ENCODE peak calls at places on chromosome 9, in seven cellular contexts. A is lung; B is A549; Q is HT1080; R is CD4-positive, alpha-beta memory T cell; C is nephron progenitor cell; V is stimulated activated CD4-positive, alpha-beta T cell treated with anti-CD3 and anti-CD28 coated beads, Interleukin-4, amount 100 ng/mL, for 24 hours. D is an unnamed sample.

GRCh38 chr9:94168203-94169000 is 84.1 kb downstream of the PTPDC1 start:
- DNase-seq in A (no peak), B (no peak), Q (no peak), R (no peak), C (no peak), V (no peak), D (no peak)

GRCh38 chr9:76894198-76894597 is 11.7 kb downstream of the PRUNE2 start:
- DNase-seq in A (no peak), B (no peak), Q (no peak), R (no peak), C (no peak), V (no peak), D (no peak)

GRCh38 chr9:105447386-105447813 is 434 bp upstream of the FSD1L start:
- DNase-seq in A (no peak), B (no peak), Q (no peak), R (no peak), C (no peak), V (no peak), D (no peak)

GRCh38 chr9:35660966-35661413 is 2.9 kb downstream of the CCDC107 start:
- DNase-seq in A (no peak), B (peak; percentile 68), Q (no peak), R (no peak), C (no peak), V (no peak), D (no peak)

GRCh38 chr9:77605449-77606220 is 42.5 kb downstream of the GNA14 start:
- DNase-seq in A (no peak), B (no peak), Q (no peak), R (no peak), C (no peak), V (no peak), D (no peak)

GRCh38 chr9:7879551-7880245 is 80.1 kb upstream of the DMAC1 start:
- DNase-seq in A (no peak), B (no peak), Q (peak; percentile 92), R (peak; percentile 2), C (peak; percentile 34), V (peak; percentile 17), D (peak; percentile 32)

GRCh38 chr9:114288233-114289051 is 34.5 kb upstream of the ORM1 start:
- DNase-seq in A (no peak), B (peak; percentile 73), Q (no peak), R (no peak), C (peak; percentile 41), V (no peak), D (no peak)

GRCh38 chr9:686381-686813 is 155.1 kb upstream of the DMRT1 start:
- DNase-seq in A (no peak), B (no peak), Q (peak; percentile 34), R (no peak), C (no peak), V (no peak), D (no peak)

GRCh38 chr9:129962889-129963703 is 79.9 kb downstream of the FNBP1 start:
- DNase-seq in A (peak; percentile 39), B (no peak), Q (peak; percentile 17), R (peak; percentile 88), C (no peak), V (peak; percentile 81), D (peak; percentile 88)

GRCh38 chr9:20014168-20014567 is 225.3 kb upstream of the SLC24A2 start:
- DNase-seq in A (no peak), B (no peak), Q (no peak), R (no peak), C (no peak), V (no peak), D (no peak)

GRCh38 chr9:133249337-133249736 is 25.7 kb downstream of the ABO start:
- DNase-seq in A (no peak), B (no peak), Q (no peak), R (no peak), C (no peak), V (no peak), D (no peak)

GRCh38 chr9:108377881-108378280 is 477.9 kb downstream of the ACTL7B start:
- DNase-seq in A (no peak), B (no peak), Q (no peak), R (no peak), C (no peak), V (no peak), D (no peak)

GRCh38 chr9:122040573-122041242 is 52.4 kb downstream of the TTLL11 start:
- DNase-seq in A (no peak), B (no peak), Q (no peak), R (no peak), C (no peak), V (no peak), D (no peak)

GRCh38 chr9:108780949-108781734 is 74.6 kb downstream of the ACTL7B start:
- DNase-seq in A (no peak), B (no peak), Q (no peak), R (no peak), C (peak; percentile 12), V (no peak), D (no peak)

GRCh38 chr9:89178162-89179120 is at the start of gene SHC3:
- DNase-seq in A (no peak), B (no peak), Q (no peak), R (no peak), C (peak; percentile 51), V (no peak), D (no peak)

D was measured in naive thymus-derived CD4-positive, alpha-beta T cell.